ENCODE peak calls at places on chromosomes 4 and X, in seven cellular contexts. Z is fibroblast of lung; M is CD4-positive, alpha-beta T cell; I is head of caudate nucleus; P is SW480; J is islet precursor cell; S is lung. Q is an unnamed sample.
A peak's percentile ranks its signal among the peaks of the same experiment; 100 is the strongest.

GRCh38 chr4:138243369-138243768 is 1.2 kb upstream of the SLC7A11 start:
- DNase-seq in J (no peak), I (no peak), Z (no peak), M (no peak), P (peak; percentile 51), S (no peak), Q (no peak)

GRCh38 chrX:154074199-154074598 is 23.3 kb downstream of the MECP2 start:
- DNase-seq in P (peak; percentile 50), S (no peak), I (no peak), M (no peak), Z (peak; percentile 44), J (peak; percentile 65), Q (no peak)

GRCh38 chrX:115940348-115940747 is 230.2 kb upstream of the AGTR2 start:
- DNase-seq in P (no peak), M (no peak), S (no peak), Z (no peak), J (no peak), I (no peak), Q (no peak)

GRCh38 chrX:115362334-115363095 is 73.0 kb downstream of the LUZP4 start:
- DNase-seq in J (no peak), Z (peak; percentile 63), I (no peak), P (peak; percentile 75), M (no peak), S (no peak), Q (no peak)

GRCh38 chrX:108270739-108271396 is 167.4 kb downstream of the COL4A6 start:
- DNase-seq in S (no peak), Z (peak; percentile 59), J (peak; percentile 51), M (no peak), P (peak; percentile 1), I (no peak), Q (no peak)

GRCh38 chrX:124045109-124045508 is 83.6 kb downstream of the STAG2 start:
- DNase-seq in Z (no peak), I (no peak), S (no peak), P (no peak), M (no peak), J (no peak), Q (no peak)

GRCh38 chrX:40866878-40867277 is 131.5 kb upstream of the MED14 start:
- DNase-seq in Z (no peak), P (peak; percentile 14), I (no peak), M (no peak), S (no peak), J (no peak), Q (no peak)

GRCh38 chr4:952881-953573 is 20.3 kb downstream of the DGKQ start:
- DNase-seq in S (no peak), I (no peak), M (no peak), J (no peak), Z (no peak), P (no peak), Q (no peak)

GRCh38 chrX:16096131-16096530 is 27.2 kb upstream of the GRPR start:
- DNase-seq in M (no peak), I (no peak), Z (no peak), S (no peak), J (no peak), P (no peak), Q (no peak)

GRCh38 chr4:31455612-31456011 is 735.4 kb downstream of the PCDH7 start:
- DNase-seq in I (no peak), P (no peak), S (no peak), Z (no peak), J (no peak), M (no peak), Q (no peak)

GRCh38 chrX:48697182-48697727 is 721 bp downstream of the SUV39H1 start:
- DNase-seq in M (no peak), S (no peak), I (no peak), P (no peak), J (no peak), Z (no peak), Q (no peak)

GRCh38 chr4:128521156-128521555 is 233.5 kb upstream of the PGRMC2 start:
- DNase-seq in M (no peak), S (no peak), Z (no peak), J (no peak), P (no peak), I (no peak), Q (no peak)

GRCh38 chr4:176753049-176753448 is 39.7 kb downstream of the VEGFC start:
- DNase-seq in Z (peak; percentile 90), P (no peak), I (no peak), J (peak; percentile 57), S (no peak), M (no peak), Q (no peak)

GRCh38 chr4:143252478-143252877 is 67.8 kb downstream of the USP38 start:
- DNase-seq in S (no peak), Z (no peak), I (no peak), M (no peak), P (no peak), J (no peak), Q (no peak)

GRCh38 chr4:30717208-30718020 is 2.8 kb upstream of the PCDH7 start:
- DNase-seq in Z (peak; percentile 78), P (no peak), I (peak; percentile 55), M (no peak), S (peak; percentile 45), J (no peak), Q (peak; percentile 46)

GRCh38 chrX:35622601-35623000 is 175.5 kb upstream of the MAGEB16 start:
- DNase-seq in S (no peak), I (no peak), Z (no peak), J (no peak), M (no peak), P (peak; percentile 4), Q (no peak)

GRCh38 chr4:5511791-5512190 is 196.6 kb downstream of the EVC2 start:
- DNase-seq in S (no peak), I (no peak), J (no peak), M (no peak), Z (peak; percentile 48), P (no peak), Q (no peak)

GRCh38 chr4:7280906-7281305 is 88.6 kb downstream of the SORCS2 start:
- DNase-seq in I (no peak), Z (no peak), M (no peak), S (no peak), P (peak; percentile 7), J (peak; percentile 73), Q (no peak)

GRCh38 chr4:126004936-126005335 is 690.2 kb downstream of the FAT4 start:
- DNase-seq in P (no peak), Z (peak; percentile 35), I (no peak), M (no peak), S (no peak), J (peak; percentile 90), Q (no peak)

GRCh38 chrX:154477891-154478477 is 1.1 kb downstream of the LAGE3 start:
- DNase-seq in I (no peak), Z (no peak), P (no peak), M (no peak), J (no peak), S (no peak), Q (no peak)

GRCh38 chr4:181528570-181529184 is 714.5 kb upstream of the TENM3 start:
- DNase-seq in I (peak; percentile 86), S (peak; percentile 70), J (peak; percentile 91), Z (peak; percentile 80), P (peak; percentile 40), M (no peak), Q (no peak)

GRCh38 chr4:113468165-113469022 is 293.1 kb downstream of the CAMK2D start:
- DNase-seq in S (peak; percentile 76), P (peak; percentile 85), M (no peak), J (peak; percentile 98), Z (peak; percentile 100), I (no peak), Q (peak; percentile 43)

GRCh38 chr4:96194993-96195392 is 355.1 kb downstream of the PDHA2 start:
- DNase-seq in J (no peak), I (no peak), Z (no peak), P (no peak), M (no peak), S (no peak), Q (no peak)